ENCODE peak calls at places on chromosomes 7 and 10, in five cellular contexts. Y is tibial artery; J is cardiac muscle cell; I is left ventricle myocardium inferior; U is CD4-positive, CD25-positive, alpha-beta regulatory T cell. O is an unnamed sample.

GRCh38 chr10:5537684-5538083 is 12.9 kb downstream of the CALML3 start:
- DNase-seq in Y (peak; percentile 39), J (no peak), I (no peak), U (no peak), O (no peak)

GRCh38 chr7:130231792-130232191 is 24.1 kb downstream of the SSMEM1 start:
- DNase-seq in Y (no peak), J (no peak), I (no peak), U (no peak), O (no peak)

GRCh38 chr7:122766593-122766992 is 63.9 kb upstream of the RNF148 start:
- DNase-seq in Y (no peak), J (no peak), I (no peak), U (no peak), O (no peak)

GRCh38 chr10:77919713-77920108 is 6.8 kb downstream of the DLG5 start:
- DNase-seq in Y (no peak), J (peak; percentile 42), I (no peak), U (no peak), O (no peak)

GRCh38 chr10:53209941-53210611 is 437.5 kb upstream of the MBL2 start:
- DNase-seq in Y (no peak), J (peak; percentile 6), I (no peak), U (no peak), O (no peak)

GRCh38 chr10:115295213-115295805 is 202.1 kb downstream of the ATRNL1 start:
- DNase-seq in Y (no peak), J (no peak), I (no peak), U (no peak), O (no peak)

GRCh38 chr10:75205908-75206307 is 4.7 kb upstream of the VDAC2 start:
- DNase-seq in Y (peak; percentile 16), J (no peak), I (no peak), U (no peak), O (no peak)

GRCh38 chr7:151731022-151731441 is 145.9 kb downstream of the PRKAG2 start:
- DNase-seq in Y (no peak), J (no peak), I (no peak), U (no peak), O (no peak)

GRCh38 chr7:30308392-30308791 is 24.0 kb downstream of the ZNRF2 start:
- DNase-seq in Y (no peak), J (no peak), I (no peak), U (peak; percentile 26), O (no peak)

GRCh38 chr10:71285180-71285545 is 33.9 kb upstream of the SLC29A3 start:
- DNase-seq in Y (no peak), J (peak; percentile 50), I (no peak), U (no peak), O (no peak)

GRCh38 chr7:32496052-32496813 is 944 bp downstream of the AVL9 start:
- DNase-seq in Y (no peak), J (no peak), I (no peak), U (no peak), O (no peak)

GRCh38 chr7:10300557-10300956 is 673.1 kb upstream of the PHF14 start:
- DNase-seq in Y (no peak), J (no peak), I (no peak), U (no peak), O (no peak)

GRCh38 chr10:65294329-65294728 is 1631.5 kb upstream of the LRRTM3 start:
- DNase-seq in Y (no peak), J (peak; percentile 75), I (no peak), U (no peak), O (no peak)

GRCh38 chr10:91616124-91616523 is 16.7 kb downstream of the PPP1R3C start:
- DNase-seq in Y (no peak), J (no peak), I (no peak), U (no peak), O (no peak)

GRCh38 chr7:112080441-112080840 is 125.8 kb downstream of the DOCK4 start:
- DNase-seq in Y (no peak), J (peak; percentile 89), I (no peak), U (no peak), O (no peak)

GRCh38 chr7:159141660-159142059 is 3.0 kb downstream of the VIPR2 start:
- DNase-seq in Y (peak; percentile 38), J (no peak), I (peak; percentile 44), U (no peak), O (no peak)

GRCh38 chr7:159140170-159140910 is 4.3 kb downstream of the VIPR2 start:
- DNase-seq in Y (peak; percentile 48), J (no peak), I (no peak), U (no peak), O (no peak)

GRCh38 chr7:159142204-159142603 is 2.5 kb downstream of the VIPR2 start:
- DNase-seq in Y (no peak), J (no peak), I (no peak), U (no peak), O (no peak)

GRCh38 chr7:159139639-159140038 is 5.0 kb downstream of the VIPR2 start:
- DNase-seq in Y (peak; percentile 51), J (no peak), I (no peak), U (no peak), O (no peak)

DNA sequence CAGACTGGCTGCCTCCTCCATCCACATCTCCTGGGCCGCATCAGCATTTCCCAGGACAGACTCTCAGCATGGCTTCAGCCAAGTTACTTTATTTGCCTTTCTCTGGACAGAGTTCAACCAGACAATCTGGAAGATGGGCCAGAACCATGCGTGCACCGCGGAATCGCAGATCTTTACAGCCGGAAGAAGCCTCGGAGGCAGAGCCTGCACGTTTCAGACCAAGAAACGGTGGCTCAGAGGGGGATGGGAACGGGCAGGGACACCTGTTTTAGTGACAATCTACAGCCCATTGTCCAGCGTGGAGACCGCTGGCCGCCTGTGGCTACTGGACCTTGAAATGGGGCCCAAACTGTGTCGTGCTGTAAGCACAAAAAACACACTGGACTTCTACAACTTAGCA is 3.5 kb downstream of the VIPR2 start:
- DNase-seq in Y (peak; percentile 51), J (no peak), I (no peak), U (no peak), O (no peak)
- H3K27me3 ChIP-seq in Y (no peaks in the 10 kb centered on the region), J (peaks cover 38% of the 10 kb centered on the region), I (peaks cover 32% of the 10 kb centered on the region), U (peaks cover 21% of the 10 kb centered on the region), O (peaks cover 5% of the 10 kb centered on the region)

GRCh38 chr10:24370877-24371276 is 161.9 kb downstream of the KIAA1217 start:
- DNase-seq in Y (no peak), J (no peak), I (no peak), U (no peak), O (no peak)
- H3K4me1 ChIP-seq in Y (no peaks in the 10 kb centered on the region), J (no peaks in the 10 kb centered on the region), I (peaks cover 19% of the 10 kb centered on the region), U (no peaks in the 10 kb centered on the region), O (no peaks in the 10 kb centered on the region)

DNA sequence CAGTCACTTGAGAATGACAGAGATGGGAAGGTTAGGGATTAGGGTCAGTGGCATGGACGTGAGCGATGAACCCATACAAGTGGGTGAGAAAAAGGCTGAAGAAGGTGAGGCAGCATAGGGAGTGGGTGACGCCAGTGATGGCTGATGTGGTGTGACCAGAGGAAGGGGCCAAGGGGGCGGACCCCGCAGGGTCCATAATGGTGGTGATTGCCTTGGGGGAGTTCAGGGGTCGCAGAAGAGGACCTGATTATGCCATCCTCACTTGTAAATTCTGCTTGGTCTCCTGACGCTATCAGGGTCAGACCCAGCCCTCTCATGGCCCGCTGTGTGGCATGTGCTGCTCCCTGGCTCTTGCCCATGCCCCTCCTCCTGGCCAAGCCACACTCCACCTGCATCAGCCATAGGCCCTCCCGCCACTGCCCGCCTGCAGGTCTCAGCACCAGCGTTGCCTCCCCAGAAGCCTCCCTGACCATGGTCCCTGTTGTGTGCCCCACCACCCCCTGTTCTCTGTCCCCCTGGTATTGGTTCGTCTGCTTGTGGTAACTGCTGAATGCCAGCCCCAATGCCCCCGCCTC is 235.7 kb downstream of the EBF3 start:
- DNase-seq in Y (peak; percentile 60), J (no peak), I (no peak), U (no peak), O (no peak)
- H3K9me3 ChIP-seq in Y (peaks cover 3% of the 10 kb centered on the region), J (no peaks in the 10 kb centered on the region), I (peaks cover 20% of the 10 kb centered on the region), U (no peaks in the 10 kb centered on the region), O (peaks cover 31% of the 10 kb centered on the region)

GRCh38 chr10:86370006-86370585 is 3.5 kb upstream of the GRID1 start:
- DNase-seq in Y (peak; percentile 21), J (no peak), I (no peak), U (no peak), O (no peak)

GRCh38 chr10:86371691-86372090 is 5.1 kb upstream of the GRID1 start:
- DNase-seq in Y (peak; percentile 48), J (no peak), I (no peak), U (no peak), O (no peak)

GRCh38 chr10:86372785-86373239 is 6.2 kb upstream of the GRID1 start:
- DNase-seq in Y (peak; percentile 45), J (no peak), I (no peak), U (no peak), O (no peak)

GRCh38 chr10:86372119-86372784 is 5.7 kb upstream of the GRID1 start:
- DNase-seq in Y (peak; percentile 49), J (no peak), I (no peak), U (no peak), O (no peak)

GRCh38 chr10:86371116-86371515 is 4.5 kb upstream of the GRID1 start:
- DNase-seq in Y (peak; percentile 31), J (no peak), I (no peak), U (no peak), O (no peak)
- H3K27me3 ChIP-seq in Y (no peaks in the 10 kb centered on the region), J (peaks cover 78% of the 10 kb centered on the region), I (peaks cover 84% of the 10 kb centered on the region), U (peaks cover 12% of the 10 kb centered on the region), O (no peaks in the 10 kb centered on the region)